ENCODE peak calls at places on chromosome 7, in eight cellular contexts. One of them, this sample, is unnamed.

GRCh38 chr7:29479606-29480200 is 83.9 kb upstream of the PRR15 start:
- DNase-seq in mammary epithelial cell: no peak
- DNase-seq in testis: peak
- DNase-seq in stimulated activated CD8-positive, alpha-beta memory T cell treated with anti-CD3 and anti-CD28 coated beads, Interleukin-15, amount 100 ng/mL, for 24 hours: no peak
- DNase-seq in tibial nerve: no peak
- DNase-seq in substantia nigra: peak
- DNase-seq in NCI-H510A treated with DMSO at 0.1 percent for 48 hours: no peak
- DNase-seq in stimulated activated CD4-positive, alpha-beta T cell treated with anti-CD3 and anti-CD28 coated beads, Interleukin-1b, Interleukin-23, amount 100 ng/mL, for 24 hours: no peak
- DNase-seq in this sample: no peak

GRCh38 chr7:29177963-29178612 is 16.5 kb upstream of the CHN2 start:
- DNase-seq in mammary epithelial cell: no peak
- DNase-seq in testis: peak
- DNase-seq in stimulated activated CD8-positive, alpha-beta memory T cell treated with anti-CD3 and anti-CD28 coated beads, Interleukin-15, amount 100 ng/mL, for 24 hours: no peak
- DNase-seq in tibial nerve: peak
- DNase-seq in substantia nigra: peak
- DNase-seq in NCI-H510A treated with DMSO at 0.1 percent for 48 hours: no peak
- DNase-seq in stimulated activated CD4-positive, alpha-beta T cell treated with anti-CD3 and anti-CD28 coated beads, Interleukin-1b, Interleukin-23, amount 100 ng/mL, for 24 hours: no peak
- DNase-seq in this sample: no peak

GRCh38 chr7:5282464-5283316 is at the start of gene SLC29A4:
- DNase-seq in mammary epithelial cell: no peak
- DNase-seq in testis: peak
- DNase-seq in stimulated activated CD8-positive, alpha-beta memory T cell treated with anti-CD3 and anti-CD28 coated beads, Interleukin-15, amount 100 ng/mL, for 24 hours: no peak
- DNase-seq in tibial nerve: no peak
- DNase-seq in substantia nigra: no peak
- DNase-seq in NCI-H510A treated with DMSO at 0.1 percent for 48 hours: peak
- DNase-seq in stimulated activated CD4-positive, alpha-beta T cell treated with anti-CD3 and anti-CD28 coated beads, Interleukin-1b, Interleukin-23, amount 100 ng/mL, for 24 hours: no peak
- DNase-seq in this sample: peak

GRCh38 chr7:91243591-91244368 is 20.5 kb upstream of the FZD1 start:
- DNase-seq in mammary epithelial cell: no peak
- DNase-seq in testis: no peak
- DNase-seq in stimulated activated CD8-positive, alpha-beta memory T cell treated with anti-CD3 and anti-CD28 coated beads, Interleukin-15, amount 100 ng/mL, for 24 hours: no peak
- DNase-seq in tibial nerve: no peak
- DNase-seq in substantia nigra: no peak
- DNase-seq in NCI-H510A treated with DMSO at 0.1 percent for 48 hours: peak
- DNase-seq in stimulated activated CD4-positive, alpha-beta T cell treated with anti-CD3 and anti-CD28 coated beads, Interleukin-1b, Interleukin-23, amount 100 ng/mL, for 24 hours: no peak
- DNase-seq in this sample: no peak

GRCh38 chr7:150399861-150400778 is 21.0 kb downstream of the ZNF775 start:
- DNase-seq in mammary epithelial cell: peak
- DNase-seq in testis: no peak
- DNase-seq in stimulated activated CD8-positive, alpha-beta memory T cell treated with anti-CD3 and anti-CD28 coated beads, Interleukin-15, amount 100 ng/mL, for 24 hours: no peak
- DNase-seq in tibial nerve: no peak
- DNase-seq in substantia nigra: no peak
- DNase-seq in NCI-H510A treated with DMSO at 0.1 percent for 48 hours: no peak
- DNase-seq in stimulated activated CD4-positive, alpha-beta T cell treated with anti-CD3 and anti-CD28 coated beads, Interleukin-1b, Interleukin-23, amount 100 ng/mL, for 24 hours: no peak
- DNase-seq in this sample: no peak

GRCh38 chr7:138886501-138886917 is 88.5 kb upstream of the ATP6V0A4 start:
- DNase-seq in mammary epithelial cell: peak
- DNase-seq in testis: peak
- DNase-seq in stimulated activated CD8-positive, alpha-beta memory T cell treated with anti-CD3 and anti-CD28 coated beads, Interleukin-15, amount 100 ng/mL, for 24 hours: no peak
- DNase-seq in tibial nerve: peak
- DNase-seq in substantia nigra: no peak
- DNase-seq in NCI-H510A treated with DMSO at 0.1 percent for 48 hours: peak
- DNase-seq in stimulated activated CD4-positive, alpha-beta T cell treated with anti-CD3 and anti-CD28 coated beads, Interleukin-1b, Interleukin-23, amount 100 ng/mL, for 24 hours: no peak
- DNase-seq in this sample: peak

GRCh38 chr7:87918740-87919139 is 15.3 kb upstream of the ADAM22 start:
- DNase-seq in mammary epithelial cell: peak
- DNase-seq in testis: no peak
- DNase-seq in stimulated activated CD8-positive, alpha-beta memory T cell treated with anti-CD3 and anti-CD28 coated beads, Interleukin-15, amount 100 ng/mL, for 24 hours: no peak
- DNase-seq in tibial nerve: no peak
- DNase-seq in substantia nigra: no peak
- DNase-seq in NCI-H510A treated with DMSO at 0.1 percent for 48 hours: no peak
- DNase-seq in stimulated activated CD4-positive, alpha-beta T cell treated with anti-CD3 and anti-CD28 coated beads, Interleukin-1b, Interleukin-23, amount 100 ng/mL, for 24 hours: no peak
- DNase-seq in this sample: no peak

GRCh38 chr7:83072576-83073517 is 89.8 kb downstream of the PCLO start:
- DNase-seq in mammary epithelial cell: peak
- DNase-seq in testis: no peak
- DNase-seq in stimulated activated CD8-positive, alpha-beta memory T cell treated with anti-CD3 and anti-CD28 coated beads, Interleukin-15, amount 100 ng/mL, for 24 hours: no peak
- DNase-seq in tibial nerve: no peak
- DNase-seq in substantia nigra: no peak
- DNase-seq in NCI-H510A treated with DMSO at 0.1 percent for 48 hours: no peak
- DNase-seq in stimulated activated CD4-positive, alpha-beta T cell treated with anti-CD3 and anti-CD28 coated beads, Interleukin-1b, Interleukin-23, amount 100 ng/mL, for 24 hours: no peak
- DNase-seq in this sample: no peak

GRCh38 chr7:143910473-143911248 is 8.7 kb upstream of the TCAF1 start:
- DNase-seq in mammary epithelial cell: no peak
- DNase-seq in testis: no peak
- DNase-seq in stimulated activated CD8-positive, alpha-beta memory T cell treated with anti-CD3 and anti-CD28 coated beads, Interleukin-15, amount 100 ng/mL, for 24 hours: no peak
- DNase-seq in tibial nerve: no peak
- DNase-seq in substantia nigra: no peak
- DNase-seq in NCI-H510A treated with DMSO at 0.1 percent for 48 hours: no peak
- DNase-seq in stimulated activated CD4-positive, alpha-beta T cell treated with anti-CD3 and anti-CD28 coated beads, Interleukin-1b, Interleukin-23, amount 100 ng/mL, for 24 hours: no peak
- DNase-seq in this sample: no peak

GRCh38 chr7:8719102-8719501 is 285.7 kb downstream of the NXPH1 start:
- DNase-seq in mammary epithelial cell: no peak
- DNase-seq in testis: no peak
- DNase-seq in stimulated activated CD8-positive, alpha-beta memory T cell treated with anti-CD3 and anti-CD28 coated beads, Interleukin-15, amount 100 ng/mL, for 24 hours: no peak
- DNase-seq in tibial nerve: no peak
- DNase-seq in substantia nigra: no peak
- DNase-seq in NCI-H510A treated with DMSO at 0.1 percent for 48 hours: peak
- DNase-seq in stimulated activated CD4-positive, alpha-beta T cell treated with anti-CD3 and anti-CD28 coated beads, Interleukin-1b, Interleukin-23, amount 100 ng/mL, for 24 hours: no peak
- DNase-seq in this sample: peak

GRCh38 chr7:26284995-26285632 is 6.5 kb upstream of the SNX10 start:
- DNase-seq in mammary epithelial cell: peak
- DNase-seq in testis: no peak
- DNase-seq in stimulated activated CD8-positive, alpha-beta memory T cell treated with anti-CD3 and anti-CD28 coated beads, Interleukin-15, amount 100 ng/mL, for 24 hours: no peak
- DNase-seq in tibial nerve: no peak
- DNase-seq in substantia nigra: no peak
- DNase-seq in NCI-H510A treated with DMSO at 0.1 percent for 48 hours: no peak
- DNase-seq in stimulated activated CD4-positive, alpha-beta T cell treated with anti-CD3 and anti-CD28 coated beads, Interleukin-1b, Interleukin-23, amount 100 ng/mL, for 24 hours: no peak
- DNase-seq in this sample: no peak

GRCh38 chr7:128842674-128843641 is 12.8 kb downstream of the FLNC start:
- DNase-seq in mammary epithelial cell: no peak
- DNase-seq in testis: no peak
- DNase-seq in stimulated activated CD8-positive, alpha-beta memory T cell treated with anti-CD3 and anti-CD28 coated beads, Interleukin-15, amount 100 ng/mL, for 24 hours: no peak
- DNase-seq in tibial nerve: no peak
- DNase-seq in substantia nigra: no peak
- DNase-seq in NCI-H510A treated with DMSO at 0.1 percent for 48 hours: peak
- DNase-seq in stimulated activated CD4-positive, alpha-beta T cell treated with anti-CD3 and anti-CD28 coated beads, Interleukin-1b, Interleukin-23, amount 100 ng/mL, for 24 hours: no peak
- DNase-seq in this sample: no peak

This sample was measured in cerebellum.